ENCODE peak calls at places on chromosomes 6 and 20, in eight cellular contexts. One of them, this sample, is unnamed.

GRCh38 chr6:153131037-153131981 is at the start of gene RGS17:
- DNase-seq in choroid plexus epithelial cell: peak
- DNase-seq in AG09309: peak
- DNase-seq in gastrocnemius medialis: no peak
- DNase-seq in activated CD8-positive, alpha-beta T cell treated with anti-CD3 and anti-CD28 coated beads for 36 hours: peak
- DNase-seq in tibial nerve: peak
- DNase-seq in WTC11: peak
- DNase-seq in ascending aorta: no peak
- DNase-seq in this sample: no peak

GRCh38 chr6:97306946-97307345 is 23.9 kb upstream of the MMS22L start:
- DNase-seq in AG09309: no peak
- DNase-seq in WTC11: no peak
- DNase-seq in gastrocnemius medialis: no peak
- DNase-seq in ascending aorta: no peak
- DNase-seq in choroid plexus epithelial cell: no peak
- DNase-seq in tibial nerve: no peak
- DNase-seq in activated CD8-positive, alpha-beta T cell treated with anti-CD3 and anti-CD28 coated beads for 36 hours: no peak
- DNase-seq in this sample: no peak

GRCh38 chr20:46959081-46959692 is 64.5 kb downstream of the EYA2 start:
- DNase-seq in ascending aorta: no peak
- DNase-seq in activated CD8-positive, alpha-beta T cell treated with anti-CD3 and anti-CD28 coated beads for 36 hours: no peak
- DNase-seq in choroid plexus epithelial cell: peak
- DNase-seq in tibial nerve: no peak
- DNase-seq in WTC11: no peak
- DNase-seq in gastrocnemius medialis: no peak
- DNase-seq in AG09309: peak
- DNase-seq in this sample: no peak

GRCh38 chr20:33947709-33948295 is 45.9 kb upstream of the RALY start:
- DNase-seq in ascending aorta: no peak
- DNase-seq in gastrocnemius medialis: no peak
- DNase-seq in tibial nerve: no peak
- DNase-seq in choroid plexus epithelial cell: peak
- DNase-seq in AG09309: no peak
- DNase-seq in activated CD8-positive, alpha-beta T cell treated with anti-CD3 and anti-CD28 coated beads for 36 hours: peak
- DNase-seq in WTC11: peak
- DNase-seq in this sample: no peak

GRCh38 chr6:14828146-14828705 is 417.6 kb upstream of the JARID2 start:
- DNase-seq in choroid plexus epithelial cell: no peak
- DNase-seq in WTC11: no peak
- DNase-seq in AG09309: no peak
- DNase-seq in activated CD8-positive, alpha-beta T cell treated with anti-CD3 and anti-CD28 coated beads for 36 hours: no peak
- DNase-seq in ascending aorta: no peak
- DNase-seq in tibial nerve: no peak
- DNase-seq in gastrocnemius medialis: no peak
- DNase-seq in this sample: no peak

GRCh38 chr6:144151010-144151727 is 852 bp downstream of the STX11 start:
- DNase-seq in tibial nerve: peak
- DNase-seq in WTC11: no peak
- DNase-seq in ascending aorta: no peak
- DNase-seq in gastrocnemius medialis: no peak
- DNase-seq in activated CD8-positive, alpha-beta T cell treated with anti-CD3 and anti-CD28 coated beads for 36 hours: peak
- DNase-seq in choroid plexus epithelial cell: peak
- DNase-seq in AG09309: no peak
- DNase-seq in this sample: peak

GRCh38 chr6:797479-798077 is 104.6 kb upstream of the EXOC2 start:
- DNase-seq in activated CD8-positive, alpha-beta T cell treated with anti-CD3 and anti-CD28 coated beads for 36 hours: peak
- DNase-seq in WTC11: peak
- DNase-seq in AG09309: peak
- DNase-seq in gastrocnemius medialis: no peak
- DNase-seq in tibial nerve: peak
- DNase-seq in ascending aorta: no peak
- DNase-seq in choroid plexus epithelial cell: peak
- DNase-seq in this sample: no peak

GRCh38 chr20:56788671-56789610 is 159.8 kb downstream of the TFAP2C start:
- DNase-seq in tibial nerve: no peak
- DNase-seq in ascending aorta: no peak
- DNase-seq in choroid plexus epithelial cell: peak
- DNase-seq in activated CD8-positive, alpha-beta T cell treated with anti-CD3 and anti-CD28 coated beads for 36 hours: no peak
- DNase-seq in WTC11: no peak
- DNase-seq in gastrocnemius medialis: no peak
- DNase-seq in AG09309: no peak
- DNase-seq in this sample: no peak

GRCh38 chr20:19269737-19270325 is 57.4 kb downstream of the SLC24A3 start:
- DNase-seq in ascending aorta: no peak
- DNase-seq in gastrocnemius medialis: no peak
- DNase-seq in WTC11: no peak
- DNase-seq in choroid plexus epithelial cell: peak
- DNase-seq in AG09309: peak
- DNase-seq in activated CD8-positive, alpha-beta T cell treated with anti-CD3 and anti-CD28 coated beads for 36 hours: no peak
- DNase-seq in tibial nerve: no peak
- DNase-seq in this sample: no peak

GRCh38 chr6:87152528-87152950 is 2.8 kb upstream of the ZNF292 start:
- DNase-seq in ascending aorta: no peak
- DNase-seq in WTC11: no peak
- DNase-seq in activated CD8-positive, alpha-beta T cell treated with anti-CD3 and anti-CD28 coated beads for 36 hours: peak
- DNase-seq in choroid plexus epithelial cell: peak
- DNase-seq in gastrocnemius medialis: no peak
- DNase-seq in tibial nerve: peak
- DNase-seq in AG09309: no peak
- DNase-seq in this sample: peak

GRCh38 chr20:33635341-33635740 is 26.8 kb upstream of the C20orf144 start:
- DNase-seq in WTC11: no peak
- DNase-seq in gastrocnemius medialis: no peak
- DNase-seq in ascending aorta: no peak
- DNase-seq in tibial nerve: no peak
- DNase-seq in AG09309: no peak
- DNase-seq in activated CD8-positive, alpha-beta T cell treated with anti-CD3 and anti-CD28 coated beads for 36 hours: no peak
- DNase-seq in choroid plexus epithelial cell: no peak
- DNase-seq in this sample: no peak

GRCh38 chr6:44527191-44527960 is 139.9 kb downstream of the CDC5L start:
- DNase-seq in gastrocnemius medialis: no peak
- DNase-seq in choroid plexus epithelial cell: no peak
- DNase-seq in tibial nerve: no peak
- DNase-seq in activated CD8-positive, alpha-beta T cell treated with anti-CD3 and anti-CD28 coated beads for 36 hours: peak
- DNase-seq in WTC11: no peak
- DNase-seq in AG09309: no peak
- DNase-seq in ascending aorta: no peak
- DNase-seq in this sample: no peak

GRCh38 chr20:48066256-48066655 is 281.0 kb upstream of the SULF2 start:
- DNase-seq in choroid plexus epithelial cell: peak
- DNase-seq in tibial nerve: no peak
- DNase-seq in activated CD8-positive, alpha-beta T cell treated with anti-CD3 and anti-CD28 coated beads for 36 hours: no peak
- DNase-seq in WTC11: no peak
- DNase-seq in AG09309: peak
- DNase-seq in ascending aorta: no peak
- DNase-seq in gastrocnemius medialis: no peak
- DNase-seq in this sample: no peak

GRCh38 chr20:47352332-47353223 is 3.9 kb downstream of the ZMYND8 start:
- DNase-seq in tibial nerve: no peak
- DNase-seq in choroid plexus epithelial cell: peak
- DNase-seq in WTC11: no peak
- DNase-seq in AG09309: no peak
- DNase-seq in gastrocnemius medialis: peak
- DNase-seq in ascending aorta: no peak
- DNase-seq in activated CD8-positive, alpha-beta T cell treated with anti-CD3 and anti-CD28 coated beads for 36 hours: no peak
- DNase-seq in this sample: no peak

DNA sequence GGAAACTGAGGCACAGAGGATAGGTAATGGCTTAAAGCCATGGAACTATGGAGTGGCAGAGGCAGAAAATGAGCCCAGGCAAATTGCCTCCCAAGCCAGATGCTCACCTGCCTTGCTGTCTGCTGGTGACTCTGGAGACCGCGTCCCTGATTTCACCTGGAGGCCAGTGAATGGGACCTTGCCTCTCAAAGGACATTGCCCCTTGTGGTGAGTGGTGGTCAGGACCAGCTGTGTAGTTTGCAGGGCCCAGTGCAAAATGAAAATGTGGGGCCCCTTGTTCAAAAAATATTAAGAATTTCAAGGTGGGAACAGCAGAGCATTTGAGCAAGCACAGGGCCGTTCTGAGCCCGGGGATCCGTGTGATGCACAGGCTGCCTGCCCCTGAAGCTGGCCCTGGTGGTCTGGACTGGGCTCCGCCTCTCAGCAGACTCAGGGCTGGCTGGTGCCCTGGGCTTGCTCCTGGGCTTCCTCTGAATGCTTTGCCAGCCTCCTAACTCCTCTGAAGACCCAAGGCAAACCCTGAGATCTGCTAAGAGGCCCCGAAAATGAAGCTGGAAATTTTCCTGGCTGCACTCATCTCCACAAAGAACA is 19.8 kb upstream of the KCNG1 start:
- DNase-seq in AG09309: no peak
- DNase-seq in ascending aorta: no peak
- DNase-seq in tibial nerve: no peak
- DNase-seq in gastrocnemius medialis: no peak
- DNase-seq in activated CD8-positive, alpha-beta T cell treated with anti-CD3 and anti-CD28 coated beads for 36 hours: no peak
- DNase-seq in choroid plexus epithelial cell: no peak
- DNase-seq in WTC11: peak
- DNase-seq in this sample: no peak
- TF ChIP-seq CTCF in AG09309: peak
- TF ChIP-seq CTCF in ascending aorta: no peak
- TF ChIP-seq CTCF in tibial nerve: no peak
- TF ChIP-seq CTCF in gastrocnemius medialis: no peak
- TF ChIP-seq CTCF in activated CD8-positive, alpha-beta T cell treated with anti-CD3 and anti-CD28 coated beads for 36 hours: no peak
- TF ChIP-seq CTCF in choroid plexus epithelial cell: peak
- TF ChIP-seq CTCF in WTC11: peak
- TF ChIP-seq CTCF in this sample: no peak

GRCh38 chr6:118285791-118286190 is 262.3 kb upstream of the PLN start:
- DNase-seq in ascending aorta: no peak
- DNase-seq in tibial nerve: no peak
- DNase-seq in gastrocnemius medialis: no peak
- DNase-seq in activated CD8-positive, alpha-beta T cell treated with anti-CD3 and anti-CD28 coated beads for 36 hours: no peak
- DNase-seq in WTC11: no peak
- DNase-seq in choroid plexus epithelial cell: no peak
- DNase-seq in AG09309: no peak
- DNase-seq in this sample: no peak

GRCh38 chr6:118284736-118285360 is 263.2 kb upstream of the PLN start:
- DNase-seq in tibial nerve: no peak
- DNase-seq in AG09309: no peak
- DNase-seq in WTC11: no peak
- DNase-seq in choroid plexus epithelial cell: peak
- DNase-seq in ascending aorta: no peak
- DNase-seq in gastrocnemius medialis: no peak
- DNase-seq in activated CD8-positive, alpha-beta T cell treated with anti-CD3 and anti-CD28 coated beads for 36 hours: no peak
- DNase-seq in this sample: no peak

GRCh38 chr6:118283759-118284158 is 264.3 kb upstream of the PLN start:
- DNase-seq in gastrocnemius medialis: peak
- DNase-seq in choroid plexus epithelial cell: peak
- DNase-seq in ascending aorta: no peak
- DNase-seq in AG09309: no peak
- DNase-seq in WTC11: peak
- DNase-seq in tibial nerve: peak
- DNase-seq in activated CD8-positive, alpha-beta T cell treated with anti-CD3 and anti-CD28 coated beads for 36 hours: peak
- DNase-seq in this sample: no peak

DNA sequence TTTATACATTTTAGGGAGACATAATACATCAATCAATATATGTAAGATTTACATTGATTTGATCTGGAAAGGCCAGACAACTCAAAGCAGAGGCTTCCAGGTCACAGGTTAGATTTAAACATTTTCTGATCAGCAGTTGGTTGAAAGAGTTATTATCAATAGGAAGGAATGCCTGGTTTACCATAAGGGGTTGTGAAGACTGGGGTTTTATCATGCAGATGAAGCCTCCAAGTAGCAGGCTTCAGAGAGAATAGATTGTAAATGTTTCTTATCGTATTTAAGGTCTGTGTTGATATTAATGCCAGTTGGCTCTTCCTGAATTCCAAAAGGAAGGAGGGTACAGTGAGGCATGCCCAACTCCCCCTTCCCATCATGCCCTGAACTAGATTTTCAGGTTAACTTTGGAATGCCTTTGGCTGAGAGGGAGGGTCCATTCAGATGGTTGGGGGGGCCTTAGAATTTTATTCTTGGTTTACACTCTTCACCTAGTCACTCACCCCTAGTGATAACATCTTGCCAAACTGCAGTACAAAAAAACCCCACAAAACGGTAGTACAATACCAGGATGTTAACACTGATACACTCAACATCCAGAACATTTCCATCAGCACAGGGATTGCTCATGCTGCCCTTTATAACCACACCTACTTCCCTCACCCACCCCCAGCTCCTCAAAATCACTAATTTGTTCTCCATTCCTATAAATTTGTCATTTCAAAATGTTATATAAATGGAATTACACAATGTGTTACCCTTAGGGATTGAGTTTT is 259.6 kb upstream of the PLN start:
- DNase-seq in WTC11: no peak
- DNase-seq in ascending aorta: no peak
- DNase-seq in AG09309: no peak
- DNase-seq in tibial nerve: no peak
- DNase-seq in choroid plexus epithelial cell: peak
- DNase-seq in activated CD8-positive, alpha-beta T cell treated with anti-CD3 and anti-CD28 coated beads for 36 hours: no peak
- DNase-seq in gastrocnemius medialis: no peak
- DNase-seq in this sample: no peak
- TF ChIP-seq CTCF in WTC11: no peak
- TF ChIP-seq CTCF in ascending aorta: peak
- TF ChIP-seq CTCF in AG09309: peak
- TF ChIP-seq CTCF in tibial nerve: no peak
- TF ChIP-seq CTCF in choroid plexus epithelial cell: no peak
- TF ChIP-seq CTCF in activated CD8-positive, alpha-beta T cell treated with anti-CD3 and anti-CD28 coated beads for 36 hours: no peak
- TF ChIP-seq CTCF in gastrocnemius medialis: no peak
- TF ChIP-seq CTCF in this sample: no peak

GRCh38 chr20:53755733-53756523 is 162.3 kb upstream of the ZNF217 start:
- DNase-seq in activated CD8-positive, alpha-beta T cell treated with anti-CD3 and anti-CD28 coated beads for 36 hours: no peak
- DNase-seq in tibial nerve: no peak
- DNase-seq in WTC11: no peak
- DNase-seq in choroid plexus epithelial cell: no peak
- DNase-seq in gastrocnemius medialis: no peak
- DNase-seq in AG09309: no peak
- DNase-seq in ascending aorta: no peak
- DNase-seq in this sample: no peak
- TF ChIP-seq CTCF in activated CD8-positive, alpha-beta T cell treated with anti-CD3 and anti-CD28 coated beads for 36 hours: no peak
- TF ChIP-seq CTCF in tibial nerve: no peak
- TF ChIP-seq CTCF in WTC11: no peak
- TF ChIP-seq CTCF in choroid plexus epithelial cell: no peak
- TF ChIP-seq CTCF in gastrocnemius medialis: no peak
- TF ChIP-seq CTCF in AG09309: no peak
- TF ChIP-seq CTCF in ascending aorta: no peak
- TF ChIP-seq CTCF in this sample: no peak

GRCh38 chr6:12766365-12766764 is 49.8 kb downstream of the PHACTR1 start:
- DNase-seq in AG09309: no peak
- DNase-seq in gastrocnemius medialis: no peak
- DNase-seq in ascending aorta: no peak
- DNase-seq in tibial nerve: no peak
- DNase-seq in WTC11: no peak
- DNase-seq in choroid plexus epithelial cell: no peak
- DNase-seq in activated CD8-positive, alpha-beta T cell treated with anti-CD3 and anti-CD28 coated beads for 36 hours: no peak
- DNase-seq in this sample: no peak

GRCh38 chr6:12761376-12762115 is 45.0 kb downstream of the PHACTR1 start:
- DNase-seq in gastrocnemius medialis: no peak
- DNase-seq in choroid plexus epithelial cell: peak
- DNase-seq in WTC11: no peak
- DNase-seq in AG09309: peak
- DNase-seq in tibial nerve: no peak
- DNase-seq in ascending aorta: no peak
- DNase-seq in activated CD8-positive, alpha-beta T cell treated with anti-CD3 and anti-CD28 coated beads for 36 hours: no peak
- DNase-seq in this sample: no peak

DNA sequence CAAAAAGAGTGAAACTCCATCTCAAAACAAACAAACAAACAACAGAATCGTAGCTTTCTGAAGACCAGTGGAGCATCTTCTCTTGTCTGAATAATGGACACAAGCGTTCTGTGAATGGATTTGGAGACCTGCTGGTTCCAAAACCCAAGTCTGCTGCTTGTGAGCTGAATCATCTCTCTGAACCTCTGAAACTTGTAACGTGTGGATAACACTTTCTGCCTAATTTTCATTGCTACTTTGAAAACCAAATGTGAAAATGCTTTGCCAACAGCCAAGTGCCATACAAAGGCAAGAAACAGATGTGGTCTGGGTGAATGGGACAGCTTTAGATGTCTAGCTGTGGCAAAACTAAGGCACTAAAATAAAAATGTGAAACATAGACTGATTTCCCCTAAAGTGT is 44.3 kb downstream of the PHACTR1 start:
- DNase-seq in activated CD8-positive, alpha-beta T cell treated with anti-CD3 and anti-CD28 coated beads for 36 hours: no peak
- DNase-seq in ascending aorta: no peak
- DNase-seq in WTC11: no peak
- DNase-seq in choroid plexus epithelial cell: no peak
- DNase-seq in AG09309: no peak
- DNase-seq in tibial nerve: no peak
- DNase-seq in gastrocnemius medialis: no peak
- DNase-seq in this sample: no peak
- TF ChIP-seq CTCF in activated CD8-positive, alpha-beta T cell treated with anti-CD3 and anti-CD28 coated beads for 36 hours: no peak
- TF ChIP-seq CTCF in ascending aorta: no peak
- TF ChIP-seq CTCF in WTC11: no peak
- TF ChIP-seq CTCF in choroid plexus epithelial cell: no peak
- TF ChIP-seq CTCF in AG09309: no peak
- TF ChIP-seq CTCF in tibial nerve: no peak
- TF ChIP-seq CTCF in gastrocnemius medialis: no peak
- TF ChIP-seq CTCF in this sample: no peak